ENCODE peak calls at places on chromosomes 13 and 19, in four cellular contexts. E is right lobe of liver, T is uterus, N is adrenal gland. A is an unnamed sample.

GRCh38 chr13:28574617-28575142 is 79.8 kb upstream of the FLT1 start:
- DNase-seq in T (no peak), E (no peak), N (peak; percentile 24), A (no peak)

GRCh38 chr19:29845576-29846176 is 33.9 kb downstream of the CCNE1 start:
- DNase-seq in T (no peak), E (no peak), N (peak; percentile 47), A (peak; percentile 6)

GRCh38 chr19:3120611-3121231 is 15.1 kb upstream of the GNA15 start:
- DNase-seq in N (no peak), E (peak; percentile 55), T (no peak), A (no peak)

GRCh38 chr19:32881766-32882165 is 12.2 kb upstream of the SLC7A9 start:
- DNase-seq in T (no peak), E (no peak), N (no peak), A (no peak)

GRCh38 chr13:61024046-61024445 is 391.6 kb downstream of the PCDH20 start:
- DNase-seq in N (no peak), E (no peak), T (no peak), A (no peak)

GRCh38 chr19:43664008-43664407 is 6.0 kb downstream of the PLAUR start:
- DNase-seq in E (no peak), T (no peak), N (no peak), A (no peak)

GRCh38 chr13:39895254-39895653 is 239.8 kb downstream of the COG6 start:
- DNase-seq in N (no peak), T (no peak), E (no peak), A (no peak)

GRCh38 chr13:40273173-40274000 is 393.1 kb downstream of the FOXO1 start:
- DNase-seq in N (no peak), T (no peak), E (no peak), A (no peak)

GRCh38 chr19:45474941-45475516 is 7.2 kb downstream of the FOSB start:
- DNase-seq in T (no peak), E (no peak), N (no peak), A (no peak)

GRCh38 chr13:104837756-104838155 is 1697.7 kb downstream of the EFNB2 start:
- DNase-seq in E (no peak), N (peak; percentile 44), T (no peak), A (no peak)

GRCh38 chr13:31008400-31009115 is 76.1 kb downstream of the TEX26 start:
- DNase-seq in T (no peak), E (no peak), N (no peak), A (no peak)

GRCh38 chr13:35309711-35310110 is 166.8 kb downstream of the MAB21L1 start:
- DNase-seq in E (no peak), T (no peak), N (no peak), A (no peak)

GRCh38 chr19:40356681-40357595 is 8.4 kb downstream of the PLD3 start:
- DNase-seq in N (no peak), E (no peak), T (no peak), A (no peak)

GRCh38 chr13:109803822-109804221 is 17.4 kb upstream of the IRS2 start:
- DNase-seq in T (no peak), N (no peak), E (no peak), A (no peak)

DNA sequence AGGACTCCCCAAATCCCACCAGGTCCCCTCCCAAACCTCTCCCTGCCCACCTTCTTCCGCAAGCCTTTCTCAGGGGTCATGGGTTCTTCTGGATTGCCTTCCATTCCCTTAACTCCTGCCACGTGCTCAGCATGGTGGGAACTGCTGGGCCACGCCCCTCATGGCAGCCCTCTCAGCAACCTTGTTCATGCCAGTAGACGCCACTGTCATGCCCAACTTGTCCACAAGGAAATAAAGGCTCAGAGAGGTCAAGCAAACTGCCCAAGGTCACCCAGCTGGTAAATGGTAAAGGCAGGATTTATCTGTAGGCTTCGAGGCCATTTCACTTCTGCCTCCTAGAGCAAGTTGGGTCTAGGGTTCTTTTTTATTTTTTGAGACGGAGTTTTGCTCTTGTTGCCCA is 10.9 kb downstream of the PRAM1 start:
- DNase-seq in N (no peak), T (no peak), E (peak; percentile 40), A (no peak)
- TF ChIP-seq CTCF in N (no peak), T (no peak), E (no peak), A (no peak)

DNA sequence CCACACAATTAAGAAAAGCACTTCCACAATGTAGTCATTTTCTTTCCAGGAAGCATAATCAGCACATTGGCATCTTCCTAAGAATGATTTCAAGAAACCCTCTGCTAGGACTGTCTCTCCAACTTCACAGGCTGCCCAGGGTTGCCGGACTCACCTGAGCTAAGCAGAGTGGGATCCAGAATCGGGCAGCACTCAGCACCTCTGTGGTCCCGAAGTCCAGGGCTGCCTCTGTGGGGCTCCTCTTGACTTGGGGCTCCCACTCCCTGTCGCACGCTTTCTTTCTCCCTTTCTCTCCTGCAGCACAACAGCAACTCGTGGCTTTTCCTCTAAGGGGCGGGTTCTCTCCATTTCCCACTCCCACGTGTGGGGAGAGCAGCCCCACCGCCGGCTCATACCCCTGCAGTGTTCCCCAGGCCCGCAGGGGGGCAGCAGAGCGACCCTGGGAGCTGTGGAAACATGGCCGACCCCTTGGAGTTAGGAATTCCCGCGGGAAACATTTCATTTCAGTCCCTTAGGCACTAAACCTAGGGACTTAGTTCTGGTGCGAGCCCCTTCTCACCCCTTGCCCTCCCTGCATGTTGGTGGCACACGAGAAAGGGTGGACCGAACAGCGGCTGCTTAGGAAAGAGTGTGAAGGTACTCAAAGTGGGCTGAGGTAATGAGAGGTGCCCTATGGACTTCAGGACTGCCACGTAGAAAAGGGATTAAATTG is at the start of gene TMEM272:
- DNase-seq in T (peak; percentile 71), E (peak; percentile 67), N (peak; percentile 56), A (no peak)
- TF ChIP-seq POLR2A in T (no peak), E (no peak), N (no peak), A (no peak)

GRCh38 chr13:20847298-20847697 is 55.2 kb downstream of the XPO4 start:
- DNase-seq in N (no peak), T (no peak), E (no peak), A (no peak)
- H3K4me1 ChIP-seq in N (no peaks in the 10 kb centered on the region), T (no peaks in the 10 kb centered on the region), E (peaks cover 9% of the 10 kb centered on the region), A (no peaks in the 10 kb centered on the region)

DNA sequence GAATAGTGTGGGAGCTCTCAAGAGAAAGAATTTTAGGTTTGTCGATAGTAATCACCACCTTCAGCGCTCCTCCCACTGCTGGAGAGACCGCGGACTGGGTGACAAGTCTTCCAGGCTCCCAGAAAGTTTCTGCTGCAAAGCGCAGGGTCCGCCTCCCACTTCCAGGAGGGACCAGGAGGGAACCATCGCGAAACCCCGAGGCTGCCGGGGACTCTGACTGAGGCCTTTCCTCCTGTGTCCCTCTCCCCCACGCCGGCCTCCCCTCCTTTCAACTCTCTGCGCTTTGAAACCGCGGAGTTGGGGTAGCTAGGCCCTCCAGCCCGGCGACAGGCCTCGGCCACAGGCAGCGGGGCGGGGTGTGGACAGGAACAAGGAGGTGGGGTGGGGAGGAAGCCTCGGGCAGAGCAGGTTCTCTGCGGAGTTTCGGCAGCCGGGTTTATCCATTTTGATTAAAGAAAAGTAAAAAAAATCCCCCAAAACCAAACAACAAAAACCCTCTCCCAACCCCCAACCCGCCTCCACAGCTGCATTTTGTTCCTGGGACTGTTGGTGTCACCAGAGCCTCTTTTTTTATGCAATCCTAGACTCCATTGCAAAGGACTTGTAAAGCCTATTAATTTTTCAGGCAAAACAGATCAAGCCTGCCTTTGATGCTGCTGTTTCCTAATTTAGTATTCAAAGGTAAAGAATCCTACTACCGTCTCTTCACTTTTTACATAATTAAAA is 157.2 kb downstream of the TM9SF2 start:
- DNase-seq in T (peak; percentile 52), E (peak; percentile 68), N (peak; percentile 48), A (peak; percentile 14)
- TF ChIP-seq CTCF in T (peak; percentile 20), E (peak; percentile 29), N (peak; percentile 33), A (no peak)

DNA sequence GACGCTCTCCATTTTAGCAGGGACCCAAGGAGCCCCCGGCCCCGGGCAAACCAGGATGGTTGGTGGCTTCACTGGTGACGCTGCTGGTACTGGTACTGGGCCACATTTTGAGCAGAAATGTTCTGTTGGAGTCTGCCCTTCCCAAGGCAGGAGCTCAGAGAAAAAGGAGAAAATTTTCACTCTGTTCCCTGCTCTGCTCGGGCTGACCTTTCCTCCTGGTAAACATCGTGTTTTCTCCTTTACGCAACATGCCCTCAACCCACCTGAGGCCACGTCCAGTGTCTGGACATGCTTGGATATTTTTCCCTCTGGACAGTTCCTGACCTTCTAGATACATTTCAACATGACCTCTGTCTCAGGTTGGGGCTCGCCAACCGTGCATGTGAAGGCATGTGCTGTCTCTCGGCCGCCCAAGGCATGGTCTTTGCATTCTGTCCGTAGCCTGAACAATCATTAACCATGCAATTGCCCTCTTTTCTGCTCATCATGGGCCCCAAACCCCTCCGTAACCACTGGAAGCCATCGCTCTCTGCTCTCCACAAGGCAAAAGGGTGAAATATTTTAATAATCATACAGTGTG is 115.2 kb upstream of the PEG3 start:
- DNase-seq in E (peak; percentile 66), T (no peak), N (no peak), A (no peak)
- TF ChIP-seq POLR2A in E (no peak), T (no peak), N (no peak), A (no peak)

GRCh38 chr19:12778020-12778904 is 2.9 kb upstream of the HOOK2 start:
- DNase-seq in N (peak; percentile 81), T (peak; percentile 72), E (peak; percentile 84), A (peak; percentile 79)
- H3K4me1 ChIP-seq in N (peaks cover 32% of the 10 kb centered on the region), T (peaks cover 12% of the 10 kb centered on the region), E (peaks cover 20% of the 10 kb centered on the region), A (peaks cover 9% of the 10 kb centered on the region)

GRCh38 chr13:27556109-27556508 is 64.2 kb downstream of the LNX2 start:
- DNase-seq in T (no peak), E (no peak), N (no peak), A (no peak)
- TF ChIP-seq CTCF in T (peak; percentile 4), E (no peak), N (no peak), A (peak; percentile 31)

GRCh38 chr19:35126624-35126959 is 8.3 kb downstream of the LGI4 start:
- DNase-seq in N (no peak), T (no peak), E (no peak), A (no peak)
- TF ChIP-seq POLR2A in N (no peak), T (no peak), E (no peak), A (no peak)